ENCODE peak calls at places on chromosomes 1 and 21, in four cellular contexts. Q is A549, J is transverse colon, E is SK-N-SH. Z is an unnamed sample. For H3K4me1, the result is how much of the 10 kb centered on the place peaks cover.

GRCh38 chr1:214584805-214585766 is 17.9 kb upstream of the CENPF start:
- DNase-seq in Q (peak), J (no peak), E (no peak), Z (no peak)

GRCh38 chr1:230211436-230212145 is 144.6 kb downstream of the GALNT2 start:
- DNase-seq in Q (no peak), J (no peak), E (no peak), Z (no peak)

GRCh38 chr1:53330819-53331218 is 2.9 kb upstream of the LRP8 start:
- DNase-seq in Q (no peak), J (no peak), E (no peak), Z (no peak)

GRCh38 chr1:10602936-10603335 is 128.2 kb downstream of the PEX14 start:
- DNase-seq in Q (no peak), J (no peak), E (no peak), Z (no peak)

GRCh38 chr1:32398401-32398800 is 4.2 kb upstream of the BSDC1 start:
- DNase-seq in Q (no peak), J (no peak), E (no peak), Z (no peak)

GRCh38 chr1:53636621-53637171 is 102.3 kb downstream of the GLIS1 start:
- DNase-seq in Q (no peak), J (no peak), E (no peak), Z (no peak)

GRCh38 chr1:114342376-114342775 is 168.6 kb downstream of the TRIM33 start:
- DNase-seq in Q (no peak), J (peak), E (no peak), Z (no peak)

GRCh38 chr21:46517361-46517760 is 58.7 kb downstream of the DIP2A start:
- DNase-seq in Q (no peak), J (no peak), E (no peak), Z (no peak)

GRCh38 chr1:81670286-81670685 is 130.4 kb upstream of the ADGRL2 start:
- DNase-seq in Q (peak), J (peak), E (peak), Z (peak)

GRCh38 chr1:8815582-8816285 is 1.7 kb downstream of the RERE start:
- DNase-seq in Q (no peak), J (no peak), E (no peak), Z (no peak)

GRCh38 chr1:59214764-59215208 is 82.1 kb upstream of the FGGY start:
- DNase-seq in Q (no peak), J (no peak), E (no peak), Z (no peak)

GRCh38 chr1:153465728-153466625 is 5.5 kb upstream of the S100A7 start:
- DNase-seq in Q (peak), J (peak), E (peak), Z (peak)

GRCh38 chr21:38729745-38730401 is 75.9 kb upstream of the ETS2 start:
- DNase-seq in Q (no peak), J (no peak), E (no peak), Z (no peak)

GRCh38 chr1:80846966-80847365 is 953.8 kb upstream of the ADGRL2 start:
- DNase-seq in Q (no peak), J (no peak), E (no peak), Z (no peak)

GRCh38 chr1:67335451-67335850 is 27.8 kb downstream of the IL12RB2 start:
- DNase-seq in Q (no peak), J (no peak), E (no peak), Z (no peak)

GRCh38 chr1:185062710-185063370 is 17.5 kb downstream of the RNF2 start:
- DNase-seq in Q (no peak), J (no peak), E (no peak), Z (no peak)

GRCh38 chr1:216183427-216183826 is 239.8 kb downstream of the USH2A start:
- DNase-seq in Q (no peak), J (no peak), E (no peak), Z (no peak)

GRCh38 chr1:201172999-201173610 is 17.5 kb upstream of the IGFN1 start:
- DNase-seq in Q (no peak), J (no peak), E (no peak), Z (no peak)

GRCh38 chr1:201172336-201172735 is 18.1 kb upstream of the TMEM9 start:
- DNase-seq in Q (no peak), J (no peak), E (no peak), Z (no peak)

GRCh38 chr1:201170533-201171062 is 16.3 kb upstream of the TMEM9 start:
- DNase-seq in Q (peak), J (peak), E (peak), Z (peak)

GRCh38 chr1:201169971-201170532 is 15.8 kb upstream of the TMEM9 start:
- DNase-seq in Q (no peak), J (no peak), E (no peak), Z (no peak)

GRCh38 chr1:201171063-201172036 is 17.1 kb upstream of the TMEM9 start:
- DNase-seq in Q (peak), J (peak), E (peak), Z (no peak)
- TF ChIP-seq CTCF in Q (peak), J (peak), E (peak), Z (peak)

GRCh38 chr1:62247391-62248168 is 52.9 kb downstream of the L1TD1 start:
- DNase-seq in Q (no peak), J (no peak), E (peak), Z (no peak)
- TF ChIP-seq EP300 in Q (no peak), J (no peak), E (no peak), Z (no peak)

DNA sequence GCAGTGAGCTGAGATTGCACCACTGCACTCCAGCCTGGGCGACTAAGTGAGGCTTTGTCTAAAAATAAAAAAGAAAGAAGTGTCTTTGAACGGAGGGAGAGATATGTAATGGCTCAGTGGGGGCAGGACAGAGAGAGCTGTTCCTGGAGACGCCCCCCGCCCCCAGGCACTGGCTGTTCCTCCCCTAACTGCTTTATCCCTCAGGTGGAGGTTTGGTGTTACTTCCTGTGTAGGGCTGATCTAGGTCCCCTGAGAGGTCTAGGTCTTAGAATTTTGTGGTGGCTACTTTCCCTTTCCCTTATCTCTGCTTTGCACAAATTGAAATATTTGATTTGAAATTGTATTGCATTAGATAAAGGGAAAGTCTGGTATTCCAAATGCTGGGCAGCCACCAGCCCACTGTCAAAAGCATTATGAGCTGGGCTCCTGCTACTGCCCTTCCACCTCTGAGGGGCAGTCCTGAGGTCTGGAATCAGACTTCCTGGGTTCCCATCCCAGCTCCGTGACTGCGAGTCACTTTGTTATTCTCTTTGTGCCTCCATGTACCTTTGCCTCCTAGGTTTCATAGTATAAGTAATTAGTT is 134.8 kb upstream of the KIF26B start:
- DNase-seq in Q (no peak), J (no peak), E (peak), Z (no peak)
- H3K4me1 ChIP-seq in Q (under half), J (under half), E (under half), Z (under half)

GRCh38 chr1:169509354-169509753 is 23.6 kb upstream of the SLC19A2 start:
- DNase-seq in Q (no peak), J (no peak), E (no peak), Z (no peak)
- TF ChIP-seq CTCF in Q (no peak), J (no peak), E (no peak), Z (no peak)